ENCODE peak calls at places on chromosomes 5 and 9, in eight cellular contexts. K, J, B, N, G, W, T and Y are unnamed samples.

GRCh38 chr5:147046894-147047293 is 168.3 kb upstream of the PPP2R2B start:
- DNase-seq in W (no peak), T (no peak), G (no peak), J (no peak), K (no peak), B (no peak), N (no peak), Y (no peak)

GRCh38 chr5:31364881-31365636 is 166.8 kb downstream of the DROSHA start:
- DNase-seq in J (no peak), K (no peak), N (no peak), W (no peak), G (no peak), B (no peak), T (no peak), Y (no peak)

GRCh38 chr5:150978590-150978989 is 41.8 kb upstream of the GPX3 start:
- DNase-seq in T (no peak), J (no peak), K (no peak), B (no peak), N (no peak), G (no peak), W (no peak), Y (no peak)

GRCh38 chr9:132042324-132042723 is 37.3 kb downstream of the MED27 start:
- DNase-seq in W (no peak), G (no peak), T (peak; percentile 76), N (no peak), J (no peak), B (no peak), K (no peak), Y (no peak)

GRCh38 chr9:14031761-14032279 is 282.1 kb downstream of the NFIB start:
- DNase-seq in T (no peak), W (no peak), K (no peak), G (no peak), J (no peak), N (no peak), B (no peak), Y (no peak)

GRCh38 chr9:26296910-26297309 is 595.7 kb downstream of the CAAP1 start:
- DNase-seq in T (no peak), W (no peak), B (no peak), J (no peak), N (no peak), G (no peak), K (no peak), Y (no peak)

GRCh38 chr5:165497707-165498106 is 1992.3 kb downstream of the MAT2B start:
- DNase-seq in W (no peak), B (no peak), K (no peak), J (no peak), N (no peak), G (no peak), T (peak; percentile 64), Y (no peak)

GRCh38 chr5:7897014-7897600 is 28.2 kb downstream of the MTRR start:
- DNase-seq in G (peak; percentile 11), N (no peak), K (no peak), T (peak; percentile 72), W (no peak), J (no peak), B (no peak), Y (no peak)

GRCh38 chr9:28073278-28073677 is 500.0 kb upstream of the C9orf72 start:
- DNase-seq in J (no peak), K (no peak), B (peak; percentile 47), N (no peak), G (no peak), W (no peak), T (peak; percentile 49), Y (no peak)

GRCh38 chr5:154776167-154776566 is 21.0 kb downstream of the LARP1 start:
- DNase-seq in T (no peak), N (no peak), W (no peak), K (no peak), B (no peak), G (no peak), J (no peak), Y (no peak)

GRCh38 chr5:154779105-154779504 is 23.9 kb downstream of the LARP1 start:
- DNase-seq in W (no peak), G (no peak), N (no peak), J (no peak), K (no peak), B (no peak), T (peak; percentile 76), Y (no peak)

GRCh38 chr5:154780128-154780527 is 25.0 kb downstream of the LARP1 start:
- DNase-seq in T (no peak), G (no peak), K (no peak), W (no peak), N (no peak), B (no peak), J (no peak), Y (no peak)

GRCh38 chr5:154782326-154782725 is 27.1 kb downstream of the LARP1 start:
- DNase-seq in G (peak; percentile 51), J (no peak), W (no peak), N (no peak), T (no peak), B (no peak), K (no peak), Y (peak; percentile 38)

DNA sequence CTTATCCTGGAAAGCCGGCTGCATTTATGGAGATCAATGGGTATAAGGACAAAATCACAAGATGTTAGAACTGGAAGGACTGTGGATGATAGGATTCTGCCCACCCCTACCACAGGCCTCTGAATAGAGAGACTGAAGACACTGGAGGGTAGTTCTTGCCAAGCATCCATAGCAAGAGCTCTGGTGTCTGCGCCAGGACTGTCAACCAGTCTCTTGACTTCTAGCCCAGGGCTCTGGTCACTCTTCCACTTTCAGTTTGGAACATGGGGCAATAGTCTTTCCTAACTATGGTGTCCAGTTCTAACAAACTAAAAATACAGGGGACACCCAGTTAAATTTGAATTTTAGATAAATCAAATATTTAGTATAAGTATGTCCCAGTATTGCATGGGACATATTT is 23.4 kb downstream of the LARP1 start:
- DNase-seq in J (no peak), T (no peak), W (no peak), K (no peak), N (no peak), G (no peak), B (no peak), Y (peak; percentile 52)
- H3K27ac ChIP-seq in J (no peak overlapping the region), T (no peak overlapping the region), W (no peak overlapping the region), K (no peak overlapping the region), N (no peak overlapping the region), G (no peak overlapping the region), B (no peak overlapping the region), Y (no peak overlapping the region)

DNA sequence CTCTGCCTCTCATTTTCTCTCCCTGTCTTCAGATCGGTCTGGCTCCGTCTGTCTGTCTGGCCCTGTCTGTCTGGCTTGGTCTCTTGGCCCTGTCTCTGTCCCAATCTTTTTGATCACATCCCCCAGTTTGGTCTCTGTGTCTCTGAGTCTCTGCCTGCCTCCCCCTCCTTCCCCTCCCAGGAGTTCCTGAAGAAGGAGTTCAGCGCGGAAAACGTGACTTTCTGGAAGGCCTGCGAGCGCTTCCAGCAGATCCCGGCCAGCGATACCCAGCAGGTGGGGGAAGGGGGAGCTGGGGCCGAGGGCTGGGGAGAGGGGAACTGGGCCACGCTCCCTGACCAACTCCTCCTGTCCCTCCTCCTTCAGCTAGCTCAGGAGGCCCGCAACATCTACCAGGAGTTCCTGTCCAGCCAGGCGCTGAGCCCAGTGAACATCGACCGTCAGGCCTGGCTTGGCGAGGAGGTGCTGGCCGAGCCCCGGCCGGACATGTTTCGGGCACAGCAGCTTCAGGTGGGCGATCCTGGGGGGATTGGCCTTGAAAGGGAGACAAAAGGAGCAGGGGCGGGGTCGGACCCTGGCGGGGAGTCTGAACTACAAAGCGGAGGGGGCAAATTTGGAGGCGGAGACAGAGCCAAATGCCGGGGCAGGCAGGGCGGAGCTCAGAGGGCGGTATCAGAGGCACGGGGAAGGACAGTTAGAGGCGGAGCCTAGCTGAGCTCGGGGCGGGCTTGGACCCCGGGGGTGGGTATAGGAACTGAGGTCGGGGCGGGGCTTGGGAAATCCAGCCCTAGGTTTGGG is 9.0 kb downstream of the RGS14 start:
- DNase-seq in B (peak; percentile 97), W (peak; percentile 86), K (peak; percentile 96), G (peak; percentile 88), T (no peak), N (peak; percentile 70), J (peak; percentile 93), Y (peak; percentile 91)
- TF ChIP-seq POLR2A in B (peak; percentile 82), W (no peak), K (peak; percentile 55), G (no peak), T (no peak), N (no peak), J (no peak), Y (no peak)

GRCh38 chr9:79694676-79695400 is 123.1 kb downstream of the TLE4 start:
- DNase-seq in G (no peak), T (no peak), J (no peak), K (no peak), W (no peak), B (no peak), N (no peak), Y (no peak)
- H3K4me3 ChIP-seq in G (no peak overlapping the region), T (no peak overlapping the region), J (no peak overlapping the region), K (no peak overlapping the region), W (no peak overlapping the region), B (no peak overlapping the region), N (no peak overlapping the region), Y (no peak overlapping the region)

DNA sequence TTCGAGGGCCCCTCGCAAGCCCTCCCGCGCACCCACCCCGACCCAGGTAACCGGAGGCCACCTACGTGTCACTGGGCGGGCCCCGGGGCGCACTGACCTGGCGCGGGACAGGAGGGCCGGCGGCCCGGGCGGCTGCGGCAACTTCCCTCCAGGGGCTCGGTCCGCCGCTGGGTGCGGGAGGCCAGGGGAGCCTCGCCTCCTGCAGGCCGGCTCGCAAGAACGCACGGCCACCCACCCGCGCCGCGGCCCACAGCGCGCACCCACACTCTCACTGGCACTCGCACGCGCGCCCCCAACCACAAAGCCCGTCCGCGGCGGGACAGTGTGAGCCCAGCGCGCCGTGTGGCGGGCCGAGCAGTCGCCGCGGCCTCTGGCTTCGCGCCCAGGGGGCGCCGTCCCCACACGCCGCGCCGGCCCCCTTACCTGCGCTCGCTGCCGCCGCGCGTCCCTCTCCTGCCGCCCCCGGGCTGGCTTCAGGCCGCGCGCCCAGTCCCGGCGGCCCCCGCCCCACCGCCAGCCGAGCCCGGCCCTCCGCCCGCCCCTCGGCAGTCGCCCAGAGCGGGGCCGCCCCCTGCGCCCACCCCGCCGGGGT is 430 bp downstream of the LPAR1 start:
- DNase-seq in W (peak; percentile 83), K (no peak), N (peak; percentile 24), J (peak; percentile 55), T (peak; percentile 43), B (peak; percentile 70), G (peak; percentile 42), Y (peak; percentile 70)
- H3K27ac ChIP-seq in W (peak overlapping the region; percentile 85), K (peak overlapping the region; percentile 83), N (peak overlapping the region; percentile 96), J (peak overlapping the region; percentile 98), T (peak overlapping the region; percentile 96), B (no peak overlapping the region), G (peak overlapping the region; percentile 86), Y (peak overlapping the region; percentile 79)